ENCODE peak calls at places on chromosomes 13 and 19, in nine cellular contexts. Z, G, U, O, I, A, B, F and C are unnamed samples.

GRCh38 chr13:27360562-27360961 is 63.9 kb upstream of the GTF3A start:
- DNase-seq in Z (no peak), I (no peak), F (no peak), A (no peak), U (no peak), O (no peak), B (no peak), G (no peak), C (no peak)

GRCh38 chr19:435056-435706 is 25.7 kb downstream of the SHC2 start:
- DNase-seq in A (no peak), U (no peak), Z (no peak), I (no peak), F (no peak), B (no peak), O (no peak), G (no peak), C (no peak)

GRCh38 chr19:45958320-45958719 is 15.3 kb downstream of the NOVA2 start:
- DNase-seq in Z (no peak), G (no peak), U (no peak), F (no peak), A (no peak), I (no peak), O (no peak), B (no peak), C (no peak)

GRCh38 chr13:71067164-71067815 is 799.7 kb downstream of the DACH1 start:
- DNase-seq in O (no peak), I (no peak), Z (no peak), F (peak; percentile 6), G (no peak), B (no peak), A (no peak), U (no peak), C (no peak)

GRCh38 chr13:91450913-91451312 is 52.5 kb downstream of the GPC5 start:
- DNase-seq in A (no peak), O (no peak), I (no peak), U (no peak), Z (no peak), G (no peak), B (no peak), F (no peak), C (no peak)

GRCh38 chr13:21688056-21688455 is 17.2 kb downstream of the FGF9 start:
- DNase-seq in A (no peak), G (no peak), B (no peak), Z (no peak), F (no peak), O (no peak), I (no peak), U (no peak), C (no peak)

GRCh38 chr13:93496985-93497673 is 270.5 kb downstream of the GPC6 start:
- DNase-seq in F (peak; percentile 34), B (no peak), G (no peak), I (no peak), A (no peak), U (no peak), Z (no peak), O (no peak), C (no peak)

GRCh38 chr13:47455581-47455980 is 545.5 kb downstream of the SUCLA2 start:
- DNase-seq in B (no peak), Z (peak; percentile 45), G (no peak), I (peak; percentile 20), A (no peak), O (no peak), F (no peak), U (no peak), C (no peak)

GRCh38 chr13:99642006-99642405 is 140.7 kb downstream of the TM9SF2 start:
- DNase-seq in F (no peak), U (no peak), G (no peak), I (no peak), B (no peak), A (no peak), Z (no peak), O (no peak), C (no peak)

GRCh38 chr13:34750078-34750703 is 191.9 kb upstream of the NBEA start:
- DNase-seq in Z (peak; percentile 44), B (no peak), G (peak; percentile 49), F (no peak), U (no peak), O (no peak), A (peak; percentile 8), I (peak; percentile 66), C (no peak)

GRCh38 chr19:3115411-3115810 is 20.4 kb upstream of the GNA15 start:
- DNase-seq in O (no peak), G (no peak), I (no peak), F (no peak), B (no peak), Z (no peak), U (no peak), A (no peak), C (no peak)

GRCh38 chr19:58229255-58229639 is 533 bp downstream of the ZNF544 start:
- DNase-seq in U (no peak), B (no peak), O (no peak), Z (no peak), A (peak; percentile 14), I (peak; percentile 36), G (no peak), F (peak; percentile 34), C (no peak)

GRCh38 chr19:17579523-17580244 is 24.2 kb downstream of the COLGALT1 start:
- DNase-seq in I (peak; percentile 67), U (no peak), B (no peak), A (no peak), F (peak; percentile 57), O (peak; percentile 74), G (peak; percentile 81), Z (peak; percentile 81), C (no peak)

GRCh38 chr19:1945899-1946298 is 4.9 kb downstream of the CSNK1G2 start:
- DNase-seq in F (no peak), Z (no peak), B (no peak), I (peak; percentile 29), U (no peak), A (no peak), G (peak; percentile 72), O (peak; percentile 66), C (no peak)

GRCh38 chr13:39311619-39312018 is 273.4 kb downstream of the NHLRC3 start:
- DNase-seq in B (no peak), Z (no peak), G (no peak), U (peak; percentile 5), I (peak; percentile 61), A (peak; percentile 29), O (no peak), F (peak; percentile 20), C (no peak)

GRCh38 chr19:48685583-48685982 is 10.2 kb upstream of the FUT2 start:
- DNase-seq in I (no peak), A (no peak), Z (no peak), O (no peak), B (no peak), U (no peak), G (no peak), F (no peak), C (no peak)

GRCh38 chr19:54432144-54432738 is 16.8 kb upstream of the LENG8 start:
- DNase-seq in I (no peak), U (peak; percentile 36), B (no peak), A (no peak), O (no peak), G (no peak), F (no peak), Z (no peak), C (no peak)

GRCh38 chr13:32663660-32664059 is 77.4 kb downstream of the PDS5B start:
- DNase-seq in G (no peak), U (no peak), A (no peak), Z (no peak), F (no peak), O (no peak), I (no peak), B (no peak), C (no peak)

GRCh38 chr19:4120531-4120930 is 3.4 kb downstream of the MAP2K2 start:
- DNase-seq in U (no peak), I (peak; percentile 57), Z (no peak), O (no peak), A (peak; percentile 54), B (no peak), F (peak; percentile 64), G (no peak), C (no peak)

DNA sequence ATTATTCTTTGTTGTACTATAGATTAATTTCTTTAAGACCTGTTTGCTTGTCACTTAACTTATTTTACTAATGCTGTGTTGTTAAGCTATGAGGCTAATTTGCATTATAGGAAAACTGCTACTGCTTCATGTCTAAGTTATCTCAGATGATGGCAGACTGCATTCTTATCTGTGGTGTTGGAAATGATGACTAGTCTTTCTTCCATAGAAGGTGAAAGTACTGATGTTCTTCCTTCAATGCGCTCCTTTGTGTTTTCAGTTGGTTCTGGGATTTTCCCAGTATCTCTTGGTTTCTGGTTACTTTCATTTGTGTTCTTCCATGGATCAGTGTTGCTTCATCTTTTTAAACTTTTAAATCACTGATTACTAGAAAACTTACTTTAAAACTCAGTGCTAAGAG is 46.9 kb downstream of the TPP2 start:
- DNase-seq in A (peak; percentile 47), U (no peak), F (no peak), G (no peak), O (no peak), Z (no peak), I (no peak), B (no peak), C (no peak)
- H3K36me3 ChIP-seq in A (peaks cover 20% of the 10 kb centered on the region), U (no peaks in the 10 kb centered on the region), F (peaks cover 7% of the 10 kb centered on the region), G (peaks cover 95% of the 10 kb centered on the region), O (peaks cover 3% of the 10 kb centered on the region), Z (peaks cover 95% of the 10 kb centered on the region), I (peaks cover 66% of the 10 kb centered on the region), B (peaks cover 7% of the 10 kb centered on the region), C (peaks cover 1% of the 10 kb centered on the region)

GRCh38 chr19:15025237-15025636 is 24.0 kb upstream of the CASP14 start:
- DNase-seq in F (no peak), A (no peak), G (no peak), B (no peak), I (peak; percentile 3), U (no peak), O (no peak), Z (no peak), C (no peak)
- TF ChIP-seq CTCF in F (no peak), A (no peak), G (no peak), B (no peak), I (no peak), U (no peak), O (no peak), Z (no peak), C (no peak)

GRCh38 chr13:88303605-88304004 is 632.4 kb downstream of the SLITRK5 start:
- DNase-seq in G (no peak), B (no peak), I (no peak), O (no peak), U (no peak), Z (no peak), F (no peak), A (no peak), C (no peak)

DNA sequence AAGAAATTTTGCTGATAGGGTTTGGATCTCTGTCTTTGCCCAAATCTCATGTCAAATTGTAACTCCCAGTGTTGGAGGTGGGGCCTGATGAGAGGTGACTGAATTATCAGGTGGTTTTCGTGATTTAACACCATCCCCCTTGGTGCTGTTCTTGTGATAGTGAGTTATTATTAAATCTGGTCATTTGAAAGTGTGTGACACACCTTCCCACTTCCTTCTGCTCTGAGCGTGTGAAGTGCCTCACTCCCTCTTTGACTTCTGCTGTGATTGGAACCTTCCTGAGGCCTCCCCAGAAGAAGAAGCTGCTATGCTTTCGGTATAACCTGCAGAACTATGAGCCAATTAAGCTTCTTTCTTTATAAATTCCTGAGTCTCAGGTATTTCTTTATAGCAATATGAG is 632.0 kb downstream of the SLITRK5 start:
- DNase-seq in F (no peak), Z (no peak), G (no peak), O (no peak), I (no peak), A (no peak), B (no peak), U (no peak), C (no peak)
- H3K4me3 ChIP-seq in F (no peak overlapping the region), Z (no peak overlapping the region), G (no peak overlapping the region), O (no peak overlapping the region), I (no peak overlapping the region), A (no peak overlapping the region), B (no peak overlapping the region), U (no peak overlapping the region), C (no peak overlapping the region)

GRCh38 chr13:110471833-110472162 is 89.7 kb downstream of the RAB20 start:
- DNase-seq in G (no peak), F (peak; percentile 31), Z (peak; percentile 68), I (peak; percentile 18), A (peak; percentile 39), U (no peak), B (no peak), O (peak; percentile 90), C (peak; percentile 67)
- H3K36me3 ChIP-seq in G (peaks cover 53% of the 10 kb centered on the region), F (peaks cover 10% of the 10 kb centered on the region), Z (peaks cover 91% of the 10 kb centered on the region), I (peaks cover 7% of the 10 kb centered on the region), A (peaks cover 72% of the 10 kb centered on the region), U (peaks cover 3% of the 10 kb centered on the region), B (peaks cover 45% of the 10 kb centered on the region), O (no peaks in the 10 kb centered on the region), C (peaks cover 1% of the 10 kb centered on the region)